ENCODE peak calls at places on chromosome 16, in ten cellular contexts. K is fibroblast of lung, B is HCT116, J is K562, F is GM23338, U is neural progenitor cell, X is MM.1S, Y is PC-9, C is HepG2, W is PC-3. V is an unnamed sample.
A peak's percentile ranks its signal among the peaks of the same experiment; 100 is the strongest.

GRCh38 chr16:15440852-15441251 is 6.5 kb downstream of the BMERB1 start:
- DNase-seq in K (peak; percentile 29), B (no peak), J (no peak), F (no peak), U (no peak), X (no peak), Y (no peak), C (no peak), W (peak; percentile 80), V (no peak)

GRCh38 chr16:1543085-1543896 is 9.8 kb downstream of the TMEM204 start:
- DNase-seq in K (peak; percentile 37), B (peak; percentile 31), J (peak; percentile 80), F (peak; percentile 67), U (peak; percentile 17), X (no peak), Y (peak; percentile 37), C (peak; percentile 39), W (peak; percentile 74), V (peak; percentile 78)

GRCh38 chr16:69013991-69014390 is 91.5 kb upstream of the HAS3 start:
- DNase-seq in K (no peak), B (no peak), J (no peak), F (no peak), U (no peak), X (no peak), Y (no peak), C (no peak), W (no peak), V (no peak)

GRCh38 chr16:49587051-49587450 is 213.4 kb downstream of the C16orf78 start:
- DNase-seq in K (no peak), B (no peak), J (no peak), F (no peak), U (no peak), X (no peak), Y (no peak), C (no peak), W (no peak), V (no peak)

GRCh38 chr16:16014329-16015224 is 65.2 kb downstream of the ABCC1 start:
- DNase-seq in K (peak; percentile 69), B (no peak), J (no peak), F (no peak), U (no peak), X (no peak), Y (peak; percentile 59), C (peak; percentile 93), W (peak; percentile 88), V (peak; percentile 21)

GRCh38 chr16:11687606-11688519 is 19.6 kb downstream of the SNN start:
- DNase-seq in K (no peak), B (no peak), J (no peak), F (no peak), U (no peak), X (peak; percentile 65), Y (no peak), C (no peak), W (no peak), V (no peak)

GRCh38 chr16:48099455-48099854 is 56.3 kb downstream of the ABCC12 start:
- DNase-seq in K (no peak), B (peak; percentile 49), J (peak; percentile 32), F (peak; percentile 61), U (peak; percentile 26), X (no peak), Y (no peak), C (no peak), W (peak; percentile 20), V (peak; percentile 19)

GRCh38 chr16:16025214-16025968 is 76.0 kb downstream of the ABCC1 start:
- DNase-seq in K (peak; percentile 92), B (no peak), J (peak; percentile 15), F (no peak), U (peak; percentile 24), X (no peak), Y (no peak), C (no peak), W (peak; percentile 70), V (no peak)

GRCh38 chr16:49292413-49292812 is 10.8 kb upstream of the CBLN1 start:
- DNase-seq in K (no peak), B (no peak), J (no peak), F (no peak), U (no peak), X (no peak), Y (no peak), C (no peak), W (no peak), V (no peak)

GRCh38 chr16:31331141-31331764 is 23.7 kb upstream of the ITGAX start:
- DNase-seq in K (no peak), B (no peak), J (no peak), F (peak; percentile 67), U (peak; percentile 72), X (no peak), Y (no peak), C (no peak), W (no peak), V (no peak)
- TF ChIP-seq EZH2 in K (no peak), B (no peak), J (no peak), F (no peak), U (no peak), X (no peak), Y (no peak), C (no peak), W (no peak), V (no peak)

GRCh38 chr16:73321942-73322341 is 274.0 kb upstream of the ZFHX3 start:
- DNase-seq in K (peak; percentile 1), B (no peak), J (no peak), F (no peak), U (no peak), X (no peak), Y (no peak), C (no peak), W (no peak), V (no peak)

GRCh38 chr16:73329363-73330306 is 281.7 kb upstream of the ZFHX3 start:
- DNase-seq in K (no peak), B (no peak), J (no peak), F (peak; percentile 60), U (peak; percentile 51), X (no peak), Y (no peak), C (peak; percentile 8), W (no peak), V (no peak)

GRCh38 chr16:73326221-73326620 is 278.3 kb upstream of the ZFHX3 start:
- DNase-seq in K (no peak), B (no peak), J (no peak), F (no peak), U (no peak), X (no peak), Y (no peak), C (no peak), W (no peak), V (no peak)

GRCh38 chr16:73323880-73324279 is 276.0 kb upstream of the ZFHX3 start:
- DNase-seq in K (no peak), B (no peak), J (no peak), F (no peak), U (no peak), X (no peak), Y (no peak), C (no peak), W (no peak), V (no peak)

GRCh38 chr16:73326770-73327470 is 279.0 kb upstream of the ZFHX3 start:
- DNase-seq in K (no peak), B (no peak), J (no peak), F (no peak), U (no peak), X (no peak), Y (no peak), C (peak; percentile 32), W (no peak), V (no peak)
- TF ChIP-seq CTCF in K (no peak), B (no peak), J (no peak), F (no peak), U (no peak), X (no peak), Y (no peak), C (no peak), W (no peak), V (no peak)

DNA sequence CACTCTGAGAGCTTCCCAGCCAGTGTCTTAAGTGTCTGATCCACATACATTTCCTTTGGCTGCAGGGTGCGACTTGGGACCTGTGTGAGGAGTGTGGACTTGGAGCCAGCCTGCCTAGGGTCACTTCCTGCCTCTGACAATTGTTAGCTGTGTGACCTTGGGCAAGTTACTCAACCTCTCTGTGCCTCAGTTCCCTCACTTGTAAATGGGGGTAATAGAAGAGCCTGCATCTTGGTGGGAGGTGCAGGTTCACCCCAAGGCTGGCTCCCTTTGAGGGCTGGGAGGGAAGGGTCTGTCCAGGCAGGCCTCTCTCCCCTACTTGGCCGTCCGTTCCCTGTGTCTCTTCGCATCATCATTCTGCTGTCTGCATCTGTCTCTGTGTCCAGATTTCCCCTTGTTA is 27.4 kb upstream of the GSE1 start:
- DNase-seq in K (no peak), B (no peak), J (no peak), F (no peak), U (no peak), X (no peak), Y (no peak), C (no peak), W (no peak), V (no peak)
- H3K4me1 ChIP-seq in K (peaks cover 6% of the 10 kb centered on the region), B (no peaks in the 10 kb centered on the region), J (peaks cover 88% of the 10 kb centered on the region), F (peaks cover 85% of the 10 kb centered on the region), U (peaks cover 80% of the 10 kb centered on the region), X (no peaks in the 10 kb centered on the region), Y (no peaks in the 10 kb centered on the region), C (no peaks in the 10 kb centered on the region), W (no peaks in the 10 kb centered on the region), V (peaks cover 49% of the 10 kb centered on the region)

GRCh38 chr16:46756772-46757171 is 8.6 kb upstream of the MYLK3 start:
- DNase-seq in K (no peak), B (no peak), J (no peak), F (no peak), U (no peak), X (no peak), Y (peak; percentile 31), C (no peak), W (no peak), V (no peak)

GRCh38 chr16:46757339-46758050 is 9.4 kb upstream of the MYLK3 start:
- DNase-seq in K (no peak), B (no peak), J (peak; percentile 57), F (peak; percentile 26), U (peak; percentile 28), X (no peak), Y (peak; percentile 75), C (no peak), W (peak; percentile 4), V (no peak)

GRCh38 chr16:46762583-46762982 is 14.4 kb upstream of the MYLK3 start:
- DNase-seq in K (no peak), B (no peak), J (no peak), F (no peak), U (no peak), X (no peak), Y (no peak), C (no peak), W (peak; percentile 44), V (no peak)

GRCh38 chr16:46763147-46763546 is 15.0 kb upstream of the MYLK3 start:
- DNase-seq in K (no peak), B (no peak), J (no peak), F (no peak), U (no peak), X (no peak), Y (no peak), C (no peak), W (no peak), V (no peak)

GRCh38 chr16:46759309-46759708 is 11.2 kb upstream of the MYLK3 start:
- DNase-seq in K (no peak), B (no peak), J (no peak), F (no peak), U (no peak), X (no peak), Y (no peak), C (no peak), W (no peak), V (no peak)
- TF ChIP-seq EZH2 in K (no peak), B (no peak), J (no peak), F (no peak), U (no peak), X (no peak), Y (no peak), C (no peak), W (no peak), V (no peak)

V was measured in A673.